ENCODE peak calls at places on chromosomes 3 and 15, in five cellular contexts. One of them, this sample, is unnamed. For H3K4me1, the result is how much of the 10 kb centered on the place peaks cover.

GRCh38 chr3:74630602-74631001 is 16.1 kb upstream of the CNTN3 start:
- DNase-seq in ovary: no peak
- DNase-seq in cardiac muscle cell: peak
- DNase-seq in Caco-2: no peak
- DNase-seq in esophagus muscularis mucosa: no peak
- DNase-seq in this sample: no peak

GRCh38 chr3:71523628-71524027 is 59.9 kb downstream of the FOXP1 start:
- DNase-seq in esophagus muscularis mucosa: no peak
- DNase-seq in cardiac muscle cell: no peak
- DNase-seq in ovary: no peak
- DNase-seq in Caco-2: no peak
- DNase-seq in this sample: no peak

GRCh38 chr3:144032531-144033234 is 61.1 kb downstream of the DIPK2A start:
- DNase-seq in ovary: no peak
- DNase-seq in esophagus muscularis mucosa: no peak
- DNase-seq in Caco-2: no peak
- DNase-seq in cardiac muscle cell: no peak
- DNase-seq in this sample: no peak

GRCh38 chr15:38528279-38528678 is 36.3 kb downstream of the RASGRP1 start:
- DNase-seq in cardiac muscle cell: peak
- DNase-seq in ovary: no peak
- DNase-seq in Caco-2: no peak
- DNase-seq in esophagus muscularis mucosa: no peak
- DNase-seq in this sample: no peak

GRCh38 chr3:129413687-129414506 is 14.5 kb downstream of the EFCAB12 start:
- DNase-seq in ovary: no peak
- DNase-seq in Caco-2: peak
- DNase-seq in cardiac muscle cell: peak
- DNase-seq in esophagus muscularis mucosa: no peak
- DNase-seq in this sample: no peak

GRCh38 chr3:106282931-106283330 is 414.1 kb upstream of the CBLB start:
- DNase-seq in Caco-2: no peak
- DNase-seq in esophagus muscularis mucosa: no peak
- DNase-seq in cardiac muscle cell: no peak
- DNase-seq in ovary: no peak
- DNase-seq in this sample: no peak

GRCh38 chr15:65935391-65935790 is 66.1 kb downstream of the RAB11A start:
- DNase-seq in ovary: no peak
- DNase-seq in cardiac muscle cell: no peak
- DNase-seq in esophagus muscularis mucosa: no peak
- DNase-seq in Caco-2: no peak
- DNase-seq in this sample: no peak

GRCh38 chr15:63599401-63600000 is 2.3 kb downstream of the FBXL22 start:
- DNase-seq in Caco-2: no peak
- DNase-seq in cardiac muscle cell: peak
- DNase-seq in esophagus muscularis mucosa: peak
- DNase-seq in ovary: peak
- DNase-seq in this sample: no peak

GRCh38 chr3:115217678-115218451 is 70.8 kb upstream of the ZBTB20 start:
- DNase-seq in Caco-2: no peak
- DNase-seq in esophagus muscularis mucosa: no peak
- DNase-seq in ovary: no peak
- DNase-seq in cardiac muscle cell: peak
- DNase-seq in this sample: peak

GRCh38 chr15:66841953-66842681 is 140.1 kb downstream of the SMAD6 start:
- DNase-seq in cardiac muscle cell: peak
- DNase-seq in Caco-2: peak
- DNase-seq in esophagus muscularis mucosa: peak
- DNase-seq in ovary: peak
- DNase-seq in this sample: peak

GRCh38 chr15:70477750-70478250 is 285.6 kb downstream of the UACA start:
- DNase-seq in cardiac muscle cell: no peak
- DNase-seq in Caco-2: no peak
- DNase-seq in ovary: no peak
- DNase-seq in esophagus muscularis mucosa: no peak
- DNase-seq in this sample: no peak

GRCh38 chr3:84522893-84523292 is 435.9 kb upstream of the CADM2 start:
- DNase-seq in ovary: no peak
- DNase-seq in cardiac muscle cell: no peak
- DNase-seq in esophagus muscularis mucosa: no peak
- DNase-seq in Caco-2: no peak
- DNase-seq in this sample: no peak

DNA sequence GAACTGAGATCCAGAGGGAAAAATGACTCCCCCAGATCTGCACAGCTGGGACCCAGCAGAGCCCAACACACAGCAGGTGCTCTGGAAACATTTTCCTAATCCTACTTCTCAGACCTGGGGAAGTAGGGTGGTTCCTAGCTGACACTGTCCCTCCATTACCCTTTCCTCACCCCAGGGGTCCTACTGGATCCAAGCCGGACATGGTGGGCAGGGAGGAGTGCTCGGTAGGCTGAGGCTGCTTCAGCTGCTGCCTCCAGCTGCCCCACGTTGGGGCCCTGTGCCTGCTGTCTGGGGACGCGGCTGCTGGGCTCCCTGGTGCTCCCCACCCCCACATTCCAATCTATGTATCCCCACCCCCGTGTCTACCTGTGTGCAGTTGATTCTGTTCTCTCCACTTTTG is 29.8 kb upstream of the SLC6A6 start:
- DNase-seq in Caco-2: no peak
- DNase-seq in esophagus muscularis mucosa: no peak
- DNase-seq in ovary: no peak
- DNase-seq in cardiac muscle cell: no peak
- DNase-seq in this sample: no peak
- H3K4me1 ChIP-seq in Caco-2: under half
- H3K4me1 ChIP-seq in esophagus muscularis mucosa: under half
- H3K4me1 ChIP-seq in ovary: under half
- H3K4me1 ChIP-seq in cardiac muscle cell: under half
- H3K4me1 ChIP-seq in this sample: under half

DNA sequence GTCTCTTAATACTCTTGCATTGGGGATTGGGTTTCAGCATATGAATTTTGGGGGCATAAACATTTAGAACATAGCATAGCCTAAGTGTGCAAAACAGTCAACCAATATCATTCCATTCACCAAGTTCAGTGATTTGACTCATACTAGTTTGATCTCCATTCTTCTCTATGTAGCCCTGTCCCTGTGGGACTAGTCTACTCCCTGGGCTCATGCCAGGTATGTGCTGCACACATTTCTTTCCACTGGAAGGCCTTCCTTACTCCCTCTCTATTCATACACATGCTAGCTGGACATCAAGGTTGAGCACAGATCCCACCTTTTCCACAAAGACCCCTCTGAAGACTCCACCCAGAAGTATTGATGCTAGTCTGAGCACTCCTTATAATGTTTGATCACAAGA is 5.1 kb downstream of the ZDHHC23 start:
- DNase-seq in cardiac muscle cell: peak
- DNase-seq in ovary: no peak
- DNase-seq in esophagus muscularis mucosa: no peak
- DNase-seq in Caco-2: no peak
- DNase-seq in this sample: no peak
- TF ChIP-seq CTCF in cardiac muscle cell: no peak
- TF ChIP-seq CTCF in ovary: no peak
- TF ChIP-seq CTCF in esophagus muscularis mucosa: no peak
- TF ChIP-seq CTCF in Caco-2: no peak
- TF ChIP-seq CTCF in this sample: no peak

DNA sequence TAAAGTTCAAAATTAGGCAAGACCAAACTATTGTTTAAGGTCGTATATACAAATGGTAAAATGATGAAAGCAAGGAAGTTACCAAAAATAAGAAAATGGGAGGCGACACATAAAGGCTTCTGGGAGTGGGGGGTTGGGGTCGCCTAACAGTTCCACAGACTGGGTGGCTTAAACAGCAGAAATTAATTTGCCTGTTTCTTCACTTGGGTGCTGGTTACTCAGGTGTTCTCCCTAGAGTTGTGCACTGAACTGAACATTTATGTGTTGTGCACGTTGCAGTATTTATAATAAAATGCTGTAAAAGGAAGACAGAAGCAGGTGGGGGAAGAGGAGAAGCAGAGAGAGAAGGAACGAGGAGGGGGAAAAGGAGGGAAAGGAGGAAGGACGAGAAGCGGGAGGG is 10.5 kb upstream of the RNU6-1 start:
- DNase-seq in Caco-2: no peak
- DNase-seq in cardiac muscle cell: no peak
- DNase-seq in esophagus muscularis mucosa: no peak
- DNase-seq in ovary: no peak
- DNase-seq in this sample: no peak
- H3K4me1 ChIP-seq in Caco-2: under half
- H3K4me1 ChIP-seq in cardiac muscle cell: under half
- H3K4me1 ChIP-seq in esophagus muscularis mucosa: under half
- H3K4me1 ChIP-seq in ovary: under half
- H3K4me1 ChIP-seq in this sample: under half

GRCh38 chr3:44076221-44076829 is 165.4 kb upstream of the TOPAZ1 start:
- DNase-seq in Caco-2: no peak
- DNase-seq in cardiac muscle cell: no peak
- DNase-seq in ovary: no peak
- DNase-seq in esophagus muscularis mucosa: peak
- DNase-seq in this sample: no peak

GRCh38 chr3:44078863-44079262 is 162.8 kb upstream of the TOPAZ1 start:
- DNase-seq in Caco-2: no peak
- DNase-seq in esophagus muscularis mucosa: peak
- DNase-seq in ovary: no peak
- DNase-seq in cardiac muscle cell: no peak
- DNase-seq in this sample: no peak

GRCh38 chr3:44074181-44074580 is 167.5 kb upstream of the TOPAZ1 start:
- DNase-seq in Caco-2: no peak
- DNase-seq in esophagus muscularis mucosa: peak
- DNase-seq in cardiac muscle cell: no peak
- DNase-seq in ovary: no peak
- DNase-seq in this sample: no peak

GRCh38 chr3:44079916-44080315 is 161.8 kb upstream of the TOPAZ1 start:
- DNase-seq in ovary: no peak
- DNase-seq in Caco-2: no peak
- DNase-seq in esophagus muscularis mucosa: peak
- DNase-seq in cardiac muscle cell: no peak
- DNase-seq in this sample: no peak

GRCh38 chr3:44077267-44077666 is 164.4 kb upstream of the TOPAZ1 start:
- DNase-seq in esophagus muscularis mucosa: peak
- DNase-seq in cardiac muscle cell: peak
- DNase-seq in Caco-2: no peak
- DNase-seq in ovary: no peak
- DNase-seq in this sample: no peak
- TF ChIP-seq CTCF in esophagus muscularis mucosa: no peak
- TF ChIP-seq CTCF in cardiac muscle cell: peak
- TF ChIP-seq CTCF in Caco-2: no peak
- TF ChIP-seq CTCF in ovary: no peak
- TF ChIP-seq CTCF in this sample: peak